ENCODE peak calls at places on chromosomes 1 and 21, in four cellular contexts. A is H1, C is GM12878, P is SK-N-SH. M is an unnamed sample.

GRCh38 chr1:83845437-83846071 is 153.4 kb downstream of the TTLL7 start:
- DNase-seq in P (no peak), A (no peak), C (no peak), M (no peak)

GRCh38 chr1:58395355-58395754 is 151.2 kb downstream of the OMA1 start:
- DNase-seq in A (no peak), C (no peak), P (no peak), M (no peak)

GRCh38 chr1:7379445-7379971 is 391.6 kb upstream of the VAMP3 start:
- DNase-seq in A (no peak), P (no peak), C (no peak), M (no peak)

GRCh38 chr21:43775795-43776430 is at the start of gene CSTB:
- DNase-seq in P (peak), A (peak), C (no peak), M (peak)

GRCh38 chr1:211920141-211920572 is 89.6 kb upstream of the LPGAT1 start:
- DNase-seq in C (no peak), A (no peak), P (no peak), M (no peak)

GRCh38 chr1:198628064-198628455 is 10.8 kb upstream of the PTPRC start:
- DNase-seq in A (no peak), P (no peak), C (no peak), M (no peak)

GRCh38 chr1:74375376-74375775 is 137.0 kb downstream of the LRRC53 start:
- DNase-seq in A (no peak), P (no peak), C (no peak), M (no peak)

GRCh38 chr1:193059282-193060225 is at the start of the genes RO60 and UCHL5:
- DNase-seq in A (peak), C (peak), P (peak), M (peak)

GRCh38 chr1:237041795-237042466 is at the start of gene RYR2:
- DNase-seq in P (peak), A (peak), C (no peak), M (no peak)

GRCh38 chr1:90340604-90341003 is 345.7 kb downstream of the ZNF326 start:
- DNase-seq in A (no peak), C (no peak), P (no peak), M (no peak)

GRCh38 chr1:24389231-24389678 is 24.3 kb downstream of the STPG1 start:
- DNase-seq in A (peak), P (no peak), C (no peak), M (no peak)

GRCh38 chr1:189682591-189682990 is 795.1 kb downstream of the BRINP3 start:
- DNase-seq in A (no peak), C (no peak), P (peak), M (no peak)

GRCh38 chr1:40383095-40383487 is 9.6 kb downstream of the SMAP2 start:
- DNase-seq in A (peak), C (no peak), P (peak), M (peak)

GRCh38 chr1:51990478-51990965 is at the start of gene RAB3B:
- DNase-seq in P (peak), C (no peak), A (peak), M (peak)

GRCh38 chr1:54839824-54840223 is 38.7 kb upstream of the TTC22 start:
- DNase-seq in C (no peak), A (peak), P (no peak), M (no peak)

GRCh38 chr1:165854101-165854845 is 26.9 kb downstream of the UCK2 start:
- DNase-seq in P (no peak), A (no peak), C (no peak), M (no peak)

GRCh38 chr1:48472747-48473146 is 743 bp upstream of the SPATA6 start:
- DNase-seq in C (no peak), P (peak), A (no peak), M (no peak)

GRCh38 chr1:214569357-214570004 is 18.1 kb upstream of the PTPN14 start:
- DNase-seq in A (no peak), P (no peak), C (no peak), M (no peak)

GRCh38 chr21:16305686-16306085 is 575.9 kb downstream of the USP25 start:
- DNase-seq in C (no peak), A (no peak), P (no peak), M (no peak)

GRCh38 chr1:37776946-37777516 is 12.1 kb upstream of the EPHA10 start:
- DNase-seq in P (no peak), A (no peak), C (no peak), M (no peak)

GRCh38 chr1:33096358-33097005 is 15.5 kb downstream of the AZIN2 start:
- DNase-seq in P (no peak), C (no peak), A (no peak), M (no peak)

GRCh38 chr1:226634611-226635246 is 86.2 kb downstream of the STUM start:
- DNase-seq in P (no peak), A (no peak), C (no peak), M (no peak)

GRCh38 chr21:31293986-31294385 is 50.1 kb downstream of the TIAM1 start:
- DNase-seq in C (no peak), A (no peak), P (no peak), M (no peak)

GRCh38 chr1:93989601-93990000 is 80.4 kb upstream of the GCLM start:
- DNase-seq in C (no peak), P (no peak), A (no peak), M (no peak)

GRCh38 chr1:246165826-246166709 is 341.0 kb downstream of the SMYD3 start:
- DNase-seq in A (no peak), C (no peak), P (no peak), M (peak)

DNA sequence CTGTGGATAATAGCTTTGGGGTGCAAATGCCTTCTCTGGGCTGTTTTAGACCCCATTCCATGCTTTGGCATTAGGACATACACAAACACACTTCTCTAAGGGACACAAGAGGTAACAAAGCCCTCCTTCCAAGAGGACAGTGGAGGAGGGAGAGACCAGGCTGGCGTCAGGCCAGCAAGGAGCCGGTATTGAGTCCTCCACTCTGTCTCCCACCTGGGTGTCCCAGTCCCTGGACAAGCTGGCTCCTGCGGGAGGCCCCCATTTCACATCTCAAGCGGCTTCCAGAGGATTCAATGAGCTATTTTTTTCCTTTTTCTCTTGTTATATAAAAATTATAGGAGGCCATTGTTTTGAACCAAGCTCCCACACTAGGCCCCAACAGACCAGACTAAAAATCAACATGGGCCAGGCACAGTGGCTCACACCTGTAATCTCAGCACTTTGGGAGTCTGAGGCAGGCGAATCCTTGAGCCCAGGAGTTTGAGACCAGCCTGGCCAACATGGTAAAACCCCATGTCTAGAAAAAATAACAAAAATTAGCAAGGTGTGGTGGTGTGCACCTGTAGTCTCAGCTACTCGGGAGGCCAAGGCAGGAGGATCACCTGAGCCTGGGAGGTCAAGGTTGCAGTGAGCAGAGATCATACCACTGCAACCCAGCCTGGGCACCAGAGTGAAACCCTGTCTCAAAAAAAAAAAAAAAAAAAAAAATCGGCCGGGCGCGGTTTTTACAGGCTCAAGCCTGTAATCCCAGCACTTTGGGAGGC is 142.9 kb downstream of the TOMM20 start:
- DNase-seq in A (no peak), C (no peak), P (no peak), M (no peak)
- TF ChIP-seq NRF1 in A (no peak), C (no peak), P (no peak), M (no peak)

GRCh38 chr1:202034149-202034682 is 23.8 kb downstream of the ELF3 start:
- DNase-seq in P (no peak), A (no peak), C (no peak), M (no peak)

GRCh38 chr1:202036595-202037387 is 26.4 kb downstream of the ELF3 start:
- DNase-seq in A (no peak), C (no peak), P (no peak), M (no peak)

GRCh38 chr1:202037706-202038296 is 27.4 kb downstream of the ELF3 start:
- DNase-seq in P (no peak), C (no peak), A (no peak), M (peak)

GRCh38 chr1:202031796-202032195 is 21.4 kb downstream of the ELF3 start:
- DNase-seq in P (no peak), A (no peak), C (no peak), M (no peak)

DNA sequence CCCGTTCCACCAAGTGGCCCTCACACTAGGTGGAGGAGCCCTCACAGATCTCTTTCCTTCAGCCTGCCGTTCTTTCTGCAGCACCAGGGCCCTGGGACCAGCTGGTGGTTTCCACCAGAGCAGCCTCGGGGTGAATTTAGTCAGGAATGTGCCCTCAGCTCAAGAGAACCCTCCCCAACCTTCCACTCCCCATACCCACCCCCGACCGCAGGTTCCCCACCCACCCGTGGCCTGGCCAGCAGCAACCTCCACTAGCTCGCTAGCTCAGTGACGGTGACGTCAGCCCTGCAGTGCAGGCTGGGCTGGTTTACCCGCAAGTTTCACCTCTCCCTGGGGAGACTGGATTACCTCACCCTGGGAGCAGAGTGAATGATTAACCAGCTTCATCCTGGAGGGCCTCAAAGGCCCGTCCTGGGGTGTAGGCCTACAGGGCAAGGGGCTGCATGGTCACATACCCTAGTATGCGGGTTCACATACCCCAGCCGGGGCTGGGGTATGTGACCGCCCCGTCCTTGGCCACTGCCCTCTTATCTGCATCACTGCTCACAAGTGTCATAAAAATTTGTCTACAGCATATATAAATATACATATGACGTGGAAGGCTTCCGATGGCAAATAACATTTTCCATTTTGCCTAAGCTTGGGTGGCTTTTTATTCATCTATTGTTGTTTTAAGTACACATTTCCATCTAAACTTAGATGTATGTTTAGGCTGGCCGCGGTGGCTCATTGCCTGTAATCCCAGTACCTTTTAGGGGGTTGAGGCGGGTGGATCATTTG is 24.5 kb downstream of the ELF3 start:
- DNase-seq in C (peak), A (no peak), P (no peak), M (peak)
- TF ChIP-seq NRF1 in C (no peak), A (no peak), P (no peak), M (no peak)

DNA sequence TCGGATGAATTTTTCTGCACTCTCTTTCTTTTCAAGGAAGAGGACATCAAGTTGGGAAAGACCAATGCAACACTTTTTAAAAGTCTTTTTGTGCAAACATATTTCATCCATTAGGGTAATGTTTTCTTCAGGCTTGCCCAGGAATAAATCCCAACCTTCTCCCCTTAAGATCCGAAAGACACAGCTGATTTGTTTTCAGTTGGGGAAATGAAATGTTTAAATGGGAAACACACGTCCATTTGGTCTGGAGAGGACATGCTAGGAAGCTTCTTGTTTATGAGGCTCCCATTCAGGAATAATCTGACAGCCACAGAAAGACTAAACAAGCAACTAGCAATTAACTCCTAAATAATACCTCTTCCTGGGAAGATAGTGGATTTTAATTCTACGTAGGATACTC is 91.9 kb downstream of the PRRX1 start:
- DNase-seq in C (no peak), P (no peak), A (no peak), M (no peak)
- TF ChIP-seq NRF1 in C (no peak), P (no peak), A (no peak), M (no peak)

GRCh38 chr1:18011703-18012102 is 95.9 kb upstream of the IGSF21 start:
- DNase-seq in C (no peak), P (no peak), A (no peak), M (no peak)

GRCh38 chr1:18018381-18018780 is 89.2 kb upstream of the IGSF21 start:
- DNase-seq in P (no peak), A (no peak), C (no peak), M (no peak)

GRCh38 chr1:18012686-18013085 is 94.9 kb upstream of the IGSF21 start:
- DNase-seq in C (no peak), A (no peak), P (no peak), M (no peak)

GRCh38 chr1:18020021-18020817 is 87.4 kb upstream of the IGSF21 start:
- DNase-seq in A (no peak), C (no peak), P (no peak), M (no peak)

DNA sequence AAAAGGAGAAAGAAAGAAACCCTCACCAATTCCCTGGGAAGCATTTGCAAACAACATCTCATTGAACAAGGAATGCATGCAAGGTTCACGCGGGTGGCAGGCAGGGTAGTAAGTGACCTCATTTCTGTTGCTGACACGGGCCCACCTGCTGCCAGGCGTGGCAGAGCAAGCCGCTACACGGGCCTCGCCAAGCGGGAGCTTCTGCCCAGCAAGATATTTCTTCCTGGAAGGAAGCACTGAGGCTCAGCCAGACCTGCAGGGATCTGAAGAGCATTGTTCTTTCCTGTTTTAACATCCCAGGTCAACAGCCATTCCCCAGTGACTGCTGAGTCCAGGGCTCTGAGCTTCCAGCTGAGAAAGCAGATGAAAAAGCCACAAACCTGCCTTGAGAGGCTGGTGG is 91.9 kb upstream of the IGSF21 start:
- DNase-seq in P (no peak), C (no peak), A (no peak), M (no peak)
- TF ChIP-seq NRF1 in P (no peak), C (no peak), A (no peak), M (no peak)

GRCh38 chr1:8408151-8408839 is 90.4 kb downstream of the SLC45A1 start:
- DNase-seq in P (no peak), C (no peak), A (no peak), M (no peak)

GRCh38 chr1:8410791-8411190 is 92.9 kb downstream of the SLC45A1 start:
- DNase-seq in C (no peak), P (no peak), A (no peak), M (no peak)

GRCh38 chr1:8409666-8410065 is 91.8 kb downstream of the SLC45A1 start:
- DNase-seq in C (no peak), P (no peak), A (no peak), M (no peak)

GRCh38 chr1:8407652-8408051 is 89.7 kb downstream of the SLC45A1 start:
- DNase-seq in C (no peak), P (no peak), A (no peak), M (no peak)

DNA sequence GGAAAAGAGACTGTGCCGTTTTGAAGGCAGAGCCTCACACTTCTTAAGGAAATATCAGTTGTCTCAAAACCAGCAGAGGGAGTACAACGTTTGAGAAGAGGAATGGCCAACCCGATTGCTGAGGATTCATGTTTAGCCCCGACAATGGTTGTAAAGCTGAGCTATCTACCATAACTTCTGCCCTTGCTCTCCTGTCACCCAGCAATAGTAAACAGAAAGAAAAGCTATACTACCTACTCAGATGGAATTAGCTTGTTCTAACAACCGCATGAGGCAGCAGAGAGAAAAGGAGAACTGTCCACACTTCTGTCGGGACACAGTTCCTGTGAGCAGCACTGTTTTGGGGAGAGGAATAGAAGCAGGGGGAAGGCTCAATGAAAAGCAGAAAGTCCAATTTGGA is 91.2 kb downstream of the SLC45A1 start:
- DNase-seq in P (no peak), C (no peak), A (no peak), M (peak)
- TF ChIP-seq NRF1 in P (no peak), C (no peak), A (no peak), M (no peak)

GRCh38 chr21:42049578-42050430 is 21.3 kb upstream of the UMODL1 start:
- DNase-seq in A (no peak), P (no peak), C (no peak), M (no peak)

GRCh38 chr21:42044871-42045495 is 26.1 kb upstream of the UMODL1 start:
- DNase-seq in P (no peak), A (no peak), C (no peak), M (no peak)

GRCh38 chr21:42051788-42052187 is 19.3 kb upstream of the UMODL1 start:
- DNase-seq in C (no peak), A (no peak), P (no peak), M (peak)

GRCh38 chr21:42048870-42049577 is 22.1 kb upstream of the UMODL1 start:
- DNase-seq in A (no peak), C (no peak), P (no peak), M (no peak)

DNA sequence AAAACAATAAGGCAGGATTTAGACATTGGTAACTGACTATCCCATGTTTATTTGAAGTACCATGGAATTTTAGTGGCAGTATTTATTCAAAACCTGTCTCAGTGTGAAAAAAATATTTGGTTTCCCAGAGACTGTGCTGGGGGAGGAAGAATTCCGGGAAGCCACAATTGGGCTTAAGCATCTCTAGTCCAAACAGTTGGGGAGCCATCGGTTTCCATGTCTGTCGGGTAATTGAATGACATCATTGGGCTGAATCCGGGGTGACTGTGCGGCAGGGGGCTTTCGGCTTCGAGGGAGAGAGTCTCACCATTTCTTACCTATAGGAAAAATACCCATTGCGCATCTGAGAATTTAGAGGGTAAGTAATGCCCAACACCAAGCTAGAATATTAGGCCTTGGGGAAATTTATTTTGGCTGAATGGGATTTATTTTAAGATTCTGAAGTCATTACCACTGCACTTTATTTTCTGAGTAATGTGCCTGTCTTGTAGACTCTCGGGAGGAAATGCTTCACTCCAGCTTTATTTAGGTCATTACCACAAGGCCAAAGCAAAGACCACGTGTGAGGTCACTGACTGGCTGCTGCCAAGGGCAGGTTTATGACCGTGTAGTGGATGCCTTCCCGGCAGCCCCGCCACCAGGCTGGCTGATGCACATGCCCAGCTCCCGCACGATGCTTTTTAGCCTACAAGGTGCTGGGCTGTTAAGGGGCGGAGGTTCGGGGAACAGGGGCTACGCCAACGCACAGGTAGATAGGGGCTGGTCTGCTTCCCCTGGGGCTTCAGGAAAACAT is 23.1 kb upstream of the UMODL1 start:
- DNase-seq in A (no peak), C (no peak), P (no peak), M (no peak)
- TF ChIP-seq NRF1 in A (no peak), C (no peak), P (no peak), M (no peak)

GRCh38 chr1:42340898-42341297 is 5.9 kb upstream of the FOXJ3 start:
- DNase-seq in P (no peak), A (no peak), C (no peak), M (no peak)
- TF ChIP-seq NRF1 in P (no peak), A (no peak), C (no peak), M (no peak)

GRCh38 chr21:45123440-45123839 is 49.1 kb downstream of the ADARB1 start:
- DNase-seq in P (no peak), C (no peak), A (no peak), M (no peak)
- TF ChIP-seq NRF1 in P (no peak), C (no peak), A (no peak), M (no peak)

GRCh38 chr1:14922942-14923341 is 230.6 kb upstream of the TMEM51 start:
- DNase-seq in P (no peak), C (no peak), A (no peak), M (no peak)
- TF ChIP-seq NRF1 in P (no peak), C (no peak), A (no peak), M (no peak)

GRCh38 chr1:224047538-224047937 is 66.4 kb upstream of the FBXO28 start:
- DNase-seq in C (no peak), P (no peak), A (no peak), M (no peak)

GRCh38 chr1:224045556-224045955 is 68.4 kb upstream of the FBXO28 start:
- DNase-seq in C (no peak), P (no peak), A (no peak), M (no peak)

GRCh38 chr1:224041032-224041431 is 72.9 kb upstream of the FBXO28 start:
- DNase-seq in C (no peak), A (no peak), P (no peak), M (no peak)

GRCh38 chr1:224042557-224043118 is 71.3 kb upstream of the FBXO28 start:
- DNase-seq in P (no peak), C (no peak), A (no peak), M (no peak)
- TF ChIP-seq NRF1 in P (no peak), C (no peak), A (no peak), M (no peak)

M was measured in K562.